ENCODE peak calls at places on chromosomes 7 and 10, in four cellular contexts. I is activated CD4-positive, alpha-beta T cell treated with anti-CD3 and anti-CD28 coated beads for 4 hours; L is AG04450; Z is retinal pigment epithelial cell. S is an unnamed sample.
A peak's percentile ranks its signal among the peaks of the same experiment; 100 is the strongest.

GRCh38 chr10:128187788-128188185 is 61.6 kb upstream of the MKI67 start:
- DNase-seq in I (no peak), Z (no peak), L (no peak), S (no peak)

GRCh38 chr10:77898323-77899079 is 28.1 kb downstream of the DLG5 start:
- DNase-seq in L (no peak), I (no peak), Z (peak; percentile 83), S (peak; percentile 42)

GRCh38 chr7:147022056-147022455 is 905.5 kb downstream of the CNTNAP2 start:
- DNase-seq in I (no peak), Z (peak; percentile 2), L (no peak), S (no peak)

GRCh38 chr10:14125564-14125963 is 205.2 kb downstream of the FRMD4A start:
- DNase-seq in L (no peak), I (no peak), Z (no peak), S (no peak)

GRCh38 chr7:110130669-110131068 is 960.3 kb upstream of the LRRN3 start:
- DNase-seq in I (no peak), Z (no peak), L (no peak), S (no peak)

GRCh38 chr7:1101580-1102431 is 13.9 kb downstream of the GPER1 start:
- DNase-seq in Z (no peak), I (no peak), L (no peak), S (no peak)

GRCh38 chr7:42244828-42245227 is 7.8 kb upstream of the GLI3 start:
- DNase-seq in L (no peak), Z (no peak), I (no peak), S (no peak)

GRCh38 chr10:97452352-97452751 is 6.4 kb downstream of the ZDHHC16 start:
- DNase-seq in Z (no peak), I (no peak), L (no peak), S (no peak)

GRCh38 chr10:51341216-51341615 is 266.9 kb downstream of the PRKG1 start:
- DNase-seq in L (no peak), Z (no peak), I (no peak), S (peak; percentile 48)

GRCh38 chr7:40721344-40721949 is 586.6 kb downstream of the SUGCT start:
- DNase-seq in I (no peak), L (no peak), Z (no peak), S (no peak)

GRCh38 chr10:72385724-72386123 is 31.0 kb upstream of the DNAJB12 start:
- DNase-seq in L (no peak), Z (no peak), I (no peak), S (no peak)

S was measured in cardiac muscle cell.